ENCODE peak calls at places on chromosomes 16 and 17, in four cellular contexts. One of them, this sample, is unnamed.

GRCh38 chr17:43327421-43327820 is 71.4 kb upstream of the ARL4D start:
- DNase-seq in foreskin fibroblast: peak; percentile 52
- DNase-seq in heart right ventricle: no peak
- DNase-seq in NCI-H2081 treated with DMSO at 0.1 percent for 48 hours: no peak
- DNase-seq in this sample: peak; percentile 9

GRCh38 chr16:31404353-31405064 is 11.4 kb downstream of the ITGAD start:
- DNase-seq in heart right ventricle: no peak
- DNase-seq in NCI-H2081 treated with DMSO at 0.1 percent for 48 hours: no peak
- DNase-seq in foreskin fibroblast: no peak
- DNase-seq in this sample: no peak

GRCh38 chr16:85986931-85987749 is 88.2 kb downstream of the IRF8 start:
- DNase-seq in heart right ventricle: no peak
- DNase-seq in NCI-H2081 treated with DMSO at 0.1 percent for 48 hours: no peak
- DNase-seq in foreskin fibroblast: no peak
- DNase-seq in this sample: no peak

GRCh38 chr16:28835864-28836760 is 10.0 kb downstream of the TUFM start:
- DNase-seq in foreskin fibroblast: no peak
- DNase-seq in NCI-H2081 treated with DMSO at 0.1 percent for 48 hours: no peak
- DNase-seq in heart right ventricle: no peak
- DNase-seq in this sample: no peak

GRCh38 chr17:73600103-73600871 is 44.0 kb downstream of the SDK2 start:
- DNase-seq in foreskin fibroblast: peak; percentile 41
- DNase-seq in NCI-H2081 treated with DMSO at 0.1 percent for 48 hours: no peak
- DNase-seq in heart right ventricle: no peak
- DNase-seq in this sample: no peak

GRCh38 chr16:83954577-83955016 is 1.6 kb downstream of the OSGIN1 start:
- DNase-seq in NCI-H2081 treated with DMSO at 0.1 percent for 48 hours: no peak
- DNase-seq in foreskin fibroblast: peak; percentile 72
- DNase-seq in heart right ventricle: peak; percentile 54
- DNase-seq in this sample: no peak

GRCh38 chr17:58969156-58969555 is 137.5 kb downstream of the TRIM37 start:
- DNase-seq in foreskin fibroblast: no peak
- DNase-seq in NCI-H2081 treated with DMSO at 0.1 percent for 48 hours: peak; percentile 27
- DNase-seq in heart right ventricle: no peak
- DNase-seq in this sample: no peak

GRCh38 chr16:23504453-23505179 is 5.7 kb downstream of the GGA2 start:
- DNase-seq in heart right ventricle: peak; percentile 16
- DNase-seq in NCI-H2081 treated with DMSO at 0.1 percent for 48 hours: no peak
- DNase-seq in foreskin fibroblast: peak; percentile 88
- DNase-seq in this sample: peak; percentile 87

GRCh38 chr17:45761957-45762565 is 22.1 kb upstream of the CRHR1 start:
- DNase-seq in heart right ventricle: no peak
- DNase-seq in foreskin fibroblast: no peak
- DNase-seq in NCI-H2081 treated with DMSO at 0.1 percent for 48 hours: no peak
- DNase-seq in this sample: no peak

GRCh38 chr16:2001035-2001434 is 8.6 kb downstream of the ZNF598 start:
- DNase-seq in NCI-H2081 treated with DMSO at 0.1 percent for 48 hours: no peak
- DNase-seq in heart right ventricle: no peak
- DNase-seq in foreskin fibroblast: no peak
- DNase-seq in this sample: no peak

GRCh38 chr17:10058924-10059683 is 139.3 kb downstream of the GAS7 start:
- DNase-seq in NCI-H2081 treated with DMSO at 0.1 percent for 48 hours: no peak
- DNase-seq in foreskin fibroblast: peak; percentile 8
- DNase-seq in heart right ventricle: no peak
- DNase-seq in this sample: no peak

GRCh38 chr17:44578947-44579346 is 21.7 kb downstream of the FZD2 start:
- DNase-seq in foreskin fibroblast: no peak
- DNase-seq in NCI-H2081 treated with DMSO at 0.1 percent for 48 hours: no peak
- DNase-seq in heart right ventricle: no peak
- DNase-seq in this sample: no peak

GRCh38 chr16:30429678-30430427 is at the start of gene DCTPP1:
- DNase-seq in NCI-H2081 treated with DMSO at 0.1 percent for 48 hours: peak; percentile 95
- DNase-seq in foreskin fibroblast: peak; percentile 98
- DNase-seq in heart right ventricle: peak; percentile 98
- DNase-seq in this sample: peak; percentile 94

This sample was measured in skeletal muscle cell.